ENCODE peak calls at places on chromosomes 1 and 21, in eight cellular contexts. Q, M, N, U, O, W, F and B are unnamed samples.

GRCh38 chr1:207878939-207879338 is 32.0 kb downstream of the CD34 start:
- DNase-seq in W (no peak), O (no peak), N (no peak), M (no peak), F (no peak), Q (no peak), U (no peak), B (no peak)

GRCh38 chr1:31795801-31796621 is 19.8 kb downstream of the SPOCD1 start:
- DNase-seq in Q (peak; percentile 89), W (no peak), F (no peak), O (no peak), M (no peak), U (no peak), N (no peak), B (no peak)

GRCh38 chr1:18398791-18399551 is 81.8 kb upstream of the KLHDC7A start:
- DNase-seq in F (no peak), N (no peak), U (no peak), Q (no peak), M (no peak), O (no peak), W (no peak), B (no peak)

GRCh38 chr21:42572906-42573495 is 59.3 kb downstream of the SLC37A1 start:
- DNase-seq in Q (no peak), U (no peak), O (no peak), N (no peak), W (no peak), F (no peak), M (no peak), B (no peak)

GRCh38 chr1:84913025-84913892 is 20.3 kb upstream of the LPAR3 start:
- DNase-seq in U (no peak), W (no peak), Q (no peak), O (peak; percentile 88), M (no peak), N (no peak), F (no peak), B (no peak)

GRCh38 chr1:228902781-228903572 is 167.7 kb downstream of the RHOU start:
- DNase-seq in W (peak; percentile 96), Q (peak; percentile 90), M (no peak), F (no peak), N (no peak), O (peak; percentile 90), U (no peak), B (no peak)

GRCh38 chr1:6582370-6582769 is 2.6 kb downstream of the ZBTB48 start:
- DNase-seq in F (no peak), W (no peak), M (no peak), N (no peak), O (peak; percentile 96), U (no peak), Q (no peak), B (no peak)

GRCh38 chr1:16124377-16125087 is 31.3 kb downstream of the EPHA2 start:
- DNase-seq in N (no peak), M (no peak), U (no peak), W (no peak), F (no peak), Q (peak; percentile 10), O (no peak), B (no peak)

GRCh38 chr21:44903689-44904088 is 17.0 kb downstream of the ITGB2 start:
- DNase-seq in F (no peak), M (no peak), N (no peak), W (no peak), Q (no peak), O (no peak), U (no peak), B (no peak)

GRCh38 chr1:23354260-23354659 is 10.2 kb upstream of the HNRNPR start:
- DNase-seq in F (no peak), M (no peak), O (no peak), U (no peak), N (no peak), W (no peak), Q (no peak), B (no peak)

GRCh38 chr1:28123461-28123961 is 35.1 kb upstream of the EYA3 start:
- DNase-seq in F (no peak), N (no peak), W (no peak), U (no peak), Q (no peak), M (no peak), O (no peak), B (peak; percentile 57)

GRCh38 chr1:213513006-213513405 is 462.0 kb downstream of the RPS6KC1 start:
- DNase-seq in W (no peak), Q (no peak), N (no peak), U (no peak), M (no peak), O (no peak), F (no peak), B (no peak)

GRCh38 chr1:111813440-111814304 is 58.0 kb downstream of the DDX20 start:
- DNase-seq in Q (no peak), F (no peak), W (no peak), M (no peak), N (no peak), U (no peak), O (no peak), B (no peak)

GRCh38 chr1:102834688-102835320 is 273.5 kb downstream of the COL11A1 start:
- DNase-seq in F (no peak), W (peak; percentile 64), Q (no peak), U (no peak), N (no peak), O (no peak), M (no peak), B (no peak)

GRCh38 chr21:34614443-34614692 is 545 bp downstream of the RCAN1 start:
- DNase-seq in U (no peak), O (no peak), W (no peak), M (no peak), F (no peak), N (no peak), Q (no peak), B (no peak)

GRCh38 chr1:24856787-24857527 is 73.1 kb downstream of the RUNX3 start:
- DNase-seq in O (no peak), N (no peak), F (no peak), M (no peak), Q (no peak), U (no peak), W (no peak), B (no peak)

GRCh38 chr1:8602471-8603219 is 214.8 kb downstream of the RERE start:
- DNase-seq in N (no peak), U (no peak), Q (no peak), O (no peak), F (no peak), M (no peak), W (no peak), B (no peak)

GRCh38 chr1:156752843-156753486 is 1.5 kb upstream of the HDGF start:
- DNase-seq in M (no peak), F (no peak), W (no peak), Q (no peak), U (no peak), N (no peak), O (no peak), B (no peak)

GRCh38 chr1:35574655-35575400 is 1.7 kb downstream of the TFAP2E start:
- DNase-seq in O (no peak), Q (no peak), N (no peak), U (no peak), W (no peak), F (no peak), M (no peak), B (no peak)

GRCh38 chr1:111503585-111504060 is at the start of the genes ADORA3 and TMIGD3:
- DNase-seq in F (no peak), N (no peak), Q (no peak), U (no peak), O (no peak), W (no peak), M (no peak), B (peak; percentile 73)

GRCh38 chr1:10677508-10678364 is 118.7 kb downstream of the CASZ1 start:
- DNase-seq in O (peak; percentile 96), N (no peak), Q (no peak), U (no peak), F (no peak), W (no peak), M (no peak), B (no peak)

GRCh38 chr1:205226868-205227583 is 720 bp upstream of the TMCC2 start:
- DNase-seq in M (no peak), Q (peak; percentile 70), W (no peak), N (no peak), U (no peak), O (peak; percentile 28), F (no peak), B (no peak)